ENCODE peak calls at places on chromosomes 2 and 18, in five cellular contexts. I is amniotic epithelial cell, R is foreskin fibroblast, H is T-cell, S is tibial artery. L is an unnamed sample.

GRCh38 chr2:237223208-237223861 is 137.6 kb downstream of the COPS8 start:
- DNase-seq in S (peak), I (peak), H (no peak), R (peak), L (peak)

GRCh38 chr18:45755936-45756335 is 32.0 kb downstream of the SLC14A1 start:
- DNase-seq in R (peak), I (no peak), S (peak), H (no peak), L (peak)

GRCh38 chr2:69013123-69013836 is at the start of gene ANTXR1:
- DNase-seq in S (peak), I (peak), R (peak), H (peak), L (peak)

GRCh38 chr2:4101938-4102337 is 398.6 kb downstream of the DCDC2C start:
- DNase-seq in I (no peak), R (no peak), S (no peak), H (no peak), L (no peak)

GRCh38 chr2:20008703-20009102 is 3.8 kb downstream of the MATN3 start:
- DNase-seq in H (no peak), S (no peak), I (no peak), R (no peak), L (no peak)

GRCh38 chr2:1987379-1987778 is 243.1 kb upstream of the PXDN start:
- DNase-seq in I (no peak), R (no peak), H (no peak), S (no peak), L (no peak)

GRCh38 chr2:204010611-204011560 is 74.3 kb downstream of the ICOS start:
- DNase-seq in I (no peak), S (no peak), R (no peak), H (no peak), L (peak)

GRCh38 chr2:70523996-70524965 is 29.3 kb downstream of the TGFA start:
- DNase-seq in I (peak), H (peak), S (no peak), R (no peak), L (peak)

GRCh38 chr2:213764849-213765248 is 480.6 kb downstream of the SPAG16 start:
- DNase-seq in R (no peak), H (no peak), I (no peak), S (no peak), L (no peak)

GRCh38 chr2:235255716-235256115 is 238.1 kb upstream of the AGAP1 start:
- DNase-seq in I (no peak), H (no peak), S (no peak), R (no peak), L (no peak)

GRCh38 chr2:201618744-201619654 is 24.3 kb downstream of the TMEM237 start:
- DNase-seq in S (peak), H (no peak), R (peak), I (peak), L (peak)

GRCh38 chr2:238970553-238971081 is 122.7 kb downstream of the TWIST2 start:
- DNase-seq in H (peak), I (peak), R (no peak), S (peak), L (peak)

GRCh38 chr2:68632026-68632425 is 11.4 kb upstream of the PROKR1 start:
- DNase-seq in I (no peak), R (no peak), S (no peak), H (no peak), L (peak)

GRCh38 chr2:138066139-138066806 is 102.0 kb downstream of the HNMT start:
- DNase-seq in I (no peak), H (no peak), S (no peak), R (no peak), L (no peak)

GRCh38 chr2:38763728-38764127 is 12.6 kb upstream of the SRSF7 start:
- DNase-seq in I (no peak), S (no peak), R (no peak), H (no peak), L (no peak)

GRCh38 chr2:227657204-227657845 is 9.3 kb upstream of the SCYGR5 start:
- DNase-seq in I (peak), H (no peak), R (peak), S (no peak), L (peak)

GRCh38 chr2:204860249-204860648 is 315.0 kb downstream of the PARD3B start:
- DNase-seq in I (no peak), S (peak), R (no peak), H (no peak), L (no peak)

GRCh38 chr2:108538000-108538625 is 3.8 kb downstream of the LIMS1 start:
- DNase-seq in H (no peak), S (no peak), I (peak), R (no peak), L (no peak)

GRCh38 chr2:182824056-182824758 is 42.2 kb downstream of the FRZB start:
- DNase-seq in R (no peak), S (no peak), I (no peak), H (no peak), L (no peak)

GRCh38 chr2:174012347-174013309 is 47.5 kb upstream of the SP3 start:
- DNase-seq in R (no peak), S (peak), H (peak), I (peak), L (peak)

GRCh38 chr2:173048530-173048900 is 27.1 kb upstream of the MAP3K20 start:
- DNase-seq in R (no peak), I (no peak), S (no peak), H (no peak), L (no peak)

GRCh38 chr2:70141754-70142589 is 48.8 kb downstream of the C2orf42 start:
- DNase-seq in R (no peak), S (no peak), I (peak), H (peak), L (no peak)

GRCh38 chr2:241112592-241112991 is 10.5 kb upstream of the MTERF4 start:
- DNase-seq in I (no peak), R (no peak), H (peak), S (no peak), L (no peak)

GRCh38 chr2:191539068-191539467 is 138.9 kb upstream of the NABP1 start:
- DNase-seq in S (no peak), I (peak), R (no peak), H (peak), L (peak)

GRCh38 chr2:204074434-204074833 is 137.9 kb downstream of the ICOS start:
- DNase-seq in H (no peak), I (peak), S (no peak), R (peak), L (peak)

GRCh38 chr2:235500761-235501662 is 7.2 kb downstream of the AGAP1 start:
- DNase-seq in S (no peak), H (no peak), I (peak), R (peak), L (peak)

GRCh38 chr2:38279201-38279600 is 97.9 kb downstream of the ATL2 start:
- DNase-seq in I (peak), R (no peak), H (no peak), S (no peak), L (no peak)